ENCODE peak calls at places on chromosomes 11 and 22, in six cellular contexts. T is AG09319, C is B cell, O is astrocyte of the spinal cord, Y is A549, S is MM.1S. X is an unnamed sample.

GRCh38 chr11:79237676-79238075 is 203.2 kb downstream of the TENM4 start:
- DNase-seq in T (peak), C (no peak), O (peak), Y (no peak), S (no peak), X (peak)

GRCh38 chr22:27750866-27751265 is 50.7 kb downstream of the MN1 start:
- DNase-seq in T (no peak), C (no peak), O (no peak), Y (no peak), S (no peak), X (no peak)

GRCh38 chr11:95736268-95737208 is 53.0 kb downstream of the FAM76B start:
- DNase-seq in T (no peak), C (no peak), O (no peak), Y (no peak), S (no peak), X (no peak)

GRCh38 chr11:64752106-64752970 is 7.4 kb downstream of the PYGM start:
- DNase-seq in T (no peak), C (no peak), O (no peak), Y (no peak), S (no peak), X (no peak)

GRCh38 chr11:1049911-1050580 is 13.5 kb upstream of the MUC6 start:
- DNase-seq in T (no peak), C (no peak), O (no peak), Y (no peak), S (no peak), X (no peak)

GRCh38 chr11:75430692-75431532 is 2.1 kb downstream of the KLHL35 start:
- DNase-seq in T (no peak), C (no peak), O (no peak), Y (no peak), S (no peak), X (no peak)

GRCh38 chr11:35134403-35135126 is 4.4 kb upstream of the CD44 start:
- DNase-seq in T (no peak), C (no peak), O (no peak), Y (no peak), S (no peak), X (peak)

GRCh38 chr11:17171342-17171741 is 36.4 kb downstream of the PIK3C2A start:
- DNase-seq in T (no peak), C (no peak), O (peak), Y (no peak), S (no peak), X (no peak)

GRCh38 chr22:24805790-24806662 is at the start of gene SGSM1:
- DNase-seq in T (no peak), C (peak), O (peak), Y (peak), S (peak), X (no peak)

GRCh38 chr11:6437993-6438392 is 2.8 kb downstream of the HPX start:
- DNase-seq in T (no peak), C (no peak), O (no peak), Y (no peak), S (no peak), X (no peak)

GRCh38 chr11:28142724-28143123 is 34.5 kb downstream of the METTL15 start:
- DNase-seq in T (no peak), C (no peak), O (no peak), Y (no peak), S (no peak), X (no peak)

GRCh38 chr11:22461626-22462025 is 123.4 kb downstream of the SLC17A6 start:
- DNase-seq in T (no peak), C (no peak), O (no peak), Y (no peak), S (no peak), X (no peak)

GRCh38 chr22:45262931-45263789 is 21.6 kb upstream of the UPK3A start:
- DNase-seq in T (no peak), C (peak), O (no peak), Y (no peak), S (peak), X (no peak)

GRCh38 chr11:17013548-17014320 is 480 bp downstream of the PLEKHA7 start:
- DNase-seq in T (no peak), C (peak), O (no peak), Y (no peak), S (peak), X (no peak)

GRCh38 chr11:63837719-63838118 is 1.2 kb upstream of the MARK2 start:
- DNase-seq in T (no peak), C (peak), O (no peak), Y (no peak), S (no peak), X (no peak)

GRCh38 chr22:43923191-43923590 is 414 bp upstream of the PNPLA3 start:
- DNase-seq in T (no peak), C (peak), O (peak), Y (no peak), S (no peak), X (no peak)

GRCh38 chr11:18669211-18669593 is 29.4 kb upstream of the TMEM86A start:
- DNase-seq in T (no peak), C (no peak), O (no peak), Y (no peak), S (no peak), X (no peak)

GRCh38 chr11:121152764-121153163 is 51.7 kb downstream of the TECTA start:
- DNase-seq in T (no peak), C (no peak), O (no peak), Y (no peak), S (no peak), X (no peak)

GRCh38 chr11:36360833-36361232 is 64.7 kb downstream of the PRR5L start:
- DNase-seq in T (no peak), C (no peak), O (peak), Y (no peak), S (no peak), X (no peak)

GRCh38 chr11:11215058-11215815 is 137.8 kb downstream of the CSNK2A3 start:
- DNase-seq in T (no peak), C (no peak), O (no peak), Y (no peak), S (no peak), X (no peak)

GRCh38 chr11:75142714-75143419 is 8.0 kb upstream of the SLCO2B1 start:
- DNase-seq in T (peak), C (peak), O (peak), Y (peak), S (peak), X (peak)

GRCh38 chr11:101914349-101914736 is 467 bp upstream of the CEP126 start:
- DNase-seq in T (peak), C (no peak), O (peak), Y (no peak), S (no peak), X (no peak)

GRCh38 chr11:117940736-117941135 is 11.5 kb upstream of the TMPRSS13 start:
- DNase-seq in T (no peak), C (no peak), O (no peak), Y (no peak), S (no peak), X (no peak)

GRCh38 chr11:117039897-117040296 is 58.3 kb downstream of the SIK3 start:
- DNase-seq in T (no peak), C (no peak), O (no peak), Y (no peak), S (no peak), X (no peak)

GRCh38 chr11:132064987-132065620 is 694.7 kb downstream of the NTM start:
- DNase-seq in T (peak), C (no peak), O (peak), Y (peak), S (no peak), X (peak)

GRCh38 chr22:37195921-37196320 is 7.9 kb upstream of the C1QTNF6 start:
- DNase-seq in T (no peak), C (no peak), O (no peak), Y (no peak), S (no peak), X (no peak)

GRCh38 chr11:69144316-69144715 is 11.4 kb upstream of the SMIM38 start:
- DNase-seq in T (no peak), C (no peak), O (no peak), Y (no peak), S (no peak), X (peak)

GRCh38 chr11:69142894-69143293 is 12.8 kb upstream of the SMIM38 start:
- DNase-seq in T (no peak), C (no peak), O (no peak), Y (no peak), S (no peak), X (no peak)

GRCh38 chr11:69148377-69148762 is 7.4 kb upstream of the SMIM38 start:
- DNase-seq in T (no peak), C (no peak), O (no peak), Y (no peak), S (no peak), X (no peak)

GRCh38 chr11:69141742-69142141 is 14.0 kb upstream of the SMIM38 start:
- DNase-seq in T (no peak), C (no peak), O (no peak), Y (no peak), S (no peak), X (no peak)

DNA sequence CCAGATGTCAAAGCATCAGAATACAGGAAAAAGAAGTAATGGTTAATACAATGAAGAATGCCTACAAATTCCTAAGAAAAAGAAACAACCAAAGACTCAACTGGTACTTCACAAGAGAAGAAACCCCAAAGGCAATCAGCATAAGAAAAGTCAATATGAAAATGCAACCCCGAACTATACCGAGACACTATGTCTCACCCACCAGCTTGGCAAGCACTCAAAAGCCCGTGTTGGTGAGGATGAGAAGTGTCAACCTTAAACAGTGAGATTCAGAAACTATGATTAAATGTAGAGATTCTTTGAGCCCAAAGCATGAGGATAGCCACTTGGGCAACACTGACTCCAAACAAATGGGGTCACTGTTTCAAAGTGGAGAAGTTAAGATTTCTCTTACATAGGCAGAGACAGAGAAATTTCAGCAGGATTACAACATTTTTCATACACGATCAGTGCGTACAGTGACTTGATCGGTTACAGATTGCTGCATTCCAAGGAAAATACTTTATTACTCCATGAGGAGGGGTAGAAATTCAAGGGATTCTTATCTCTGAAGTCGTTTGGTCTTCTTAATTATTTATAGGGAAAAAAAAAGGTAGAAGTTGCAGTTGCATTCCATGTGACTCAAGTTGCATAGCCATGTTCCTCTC is 10.9 kb upstream of the SMIM38 start:
- DNase-seq in T (peak), C (no peak), O (no peak), Y (no peak), S (no peak), X (peak)
- TF ChIP-seq CTCF in T (no peak), C (no peak), O (no peak), Y (no peak), S (no peak), X (peak)

DNA sequence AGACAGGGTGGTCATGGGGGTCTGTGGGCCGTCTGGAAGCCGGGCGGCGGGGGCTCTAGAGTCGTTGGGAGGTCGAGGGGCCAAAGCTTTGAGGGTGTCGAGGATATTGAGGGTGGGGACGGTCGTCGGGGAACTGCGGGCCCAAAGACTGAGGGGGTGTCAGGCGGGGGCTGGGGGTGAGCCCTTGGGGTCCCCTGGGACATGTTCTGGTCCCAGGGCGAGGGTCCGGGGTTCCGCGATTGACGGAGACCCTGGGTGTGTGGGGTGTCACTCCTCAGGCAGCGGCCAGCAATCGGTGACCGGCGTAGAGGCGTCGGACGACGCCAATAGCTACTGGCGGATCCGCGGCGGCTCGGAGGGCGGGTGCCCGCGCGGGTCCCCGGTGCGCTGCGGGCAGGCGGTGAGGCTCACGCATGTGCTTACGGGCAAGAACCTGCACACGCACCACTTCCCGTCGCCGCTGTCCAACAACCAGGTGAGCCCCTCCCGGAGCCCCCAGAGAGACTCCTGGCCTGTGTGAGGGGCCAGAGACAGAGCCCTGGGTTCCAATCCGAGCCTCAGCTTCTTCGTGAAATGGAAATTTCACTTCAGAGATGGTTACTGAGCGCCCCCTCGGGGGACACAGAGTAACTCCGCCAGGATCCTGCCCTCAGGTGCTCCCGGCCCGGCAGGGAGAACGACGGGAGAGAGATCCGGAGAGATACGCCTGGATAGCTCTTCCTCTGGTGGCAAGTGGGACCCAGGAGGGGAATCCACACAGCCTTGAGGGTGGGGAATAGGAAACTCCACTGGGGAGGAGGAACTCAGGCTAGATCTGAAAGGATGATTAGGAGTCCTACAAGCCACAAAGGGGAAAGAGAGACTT is 714 bp downstream of the SDF2L1 start:
- DNase-seq in T (no peak), C (peak), O (peak), Y (peak), S (peak), X (no peak)
- TF ChIP-seq CTCF in T (peak), C (peak), O (peak), Y (peak), S (peak), X (peak)

GRCh38 chr11:46766656-46767055 is 47.6 kb downstream of the F2 start:
- DNase-seq in T (no peak), C (no peak), O (no peak), Y (no peak), S (no peak), X (no peak)
- TF ChIP-seq CTCF in T (no peak), C (no peak), O (no peak), Y (no peak), S (no peak), X (no peak)

GRCh38 chr11:61737131-61737530 is 15.3 kb upstream of the MYRF start:
- DNase-seq in T (no peak), C (no peak), O (no peak), Y (no peak), S (no peak), X (no peak)
- TF ChIP-seq CTCF in T (no peak), C (no peak), O (no peak), Y (no peak), S (peak), X (no peak)

DNA sequence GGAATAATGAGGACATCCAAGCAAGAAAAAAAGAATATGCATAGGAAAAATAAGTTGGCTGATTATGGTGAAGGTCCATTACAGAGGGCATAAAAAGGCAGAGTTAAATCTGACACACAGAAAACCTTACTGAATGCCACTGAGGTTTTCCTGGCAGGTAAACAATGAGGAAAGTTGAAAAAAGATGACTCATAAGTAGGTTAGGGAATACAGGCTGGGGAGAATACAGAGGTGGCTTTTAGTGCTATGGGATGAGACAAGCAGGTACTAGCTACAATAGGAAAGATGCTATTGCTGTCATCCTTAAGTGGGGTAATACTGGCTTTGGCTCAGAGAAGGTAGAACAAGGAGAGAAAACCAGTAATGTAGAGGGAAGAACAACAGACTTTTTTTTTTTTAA is 44.7 kb downstream of the CSTF3 start:
- DNase-seq in T (no peak), C (no peak), O (peak), Y (peak), S (no peak), X (no peak)
- TF ChIP-seq CTCF in T (no peak), C (no peak), O (no peak), Y (no peak), S (no peak), X (no peak)

DNA sequence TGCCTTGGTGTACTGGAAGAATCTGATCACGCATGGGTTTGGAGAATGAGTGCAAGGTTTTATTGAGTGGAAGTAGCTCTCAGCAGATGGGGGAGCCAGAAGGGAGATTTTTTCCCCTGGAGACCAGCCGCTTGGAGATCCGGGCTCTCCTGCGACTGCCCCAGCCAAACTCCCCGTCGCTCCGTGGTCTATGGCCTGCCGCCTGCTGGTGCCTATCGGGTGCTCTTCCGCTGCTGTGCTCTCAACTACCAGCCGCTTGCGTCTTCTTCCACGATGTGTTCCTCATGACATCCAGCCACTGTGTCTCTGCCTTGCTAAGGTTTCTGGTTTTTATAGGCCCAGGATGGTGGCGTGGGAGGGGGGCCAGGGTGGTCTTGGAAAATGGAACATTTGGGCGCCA is 145.6 kb upstream of the UBASH3B start:
- DNase-seq in T (no peak), C (no peak), O (no peak), Y (no peak), S (no peak), X (no peak)
- TF ChIP-seq CTCF in T (no peak), C (no peak), O (no peak), Y (no peak), S (no peak), X (no peak)

DNA sequence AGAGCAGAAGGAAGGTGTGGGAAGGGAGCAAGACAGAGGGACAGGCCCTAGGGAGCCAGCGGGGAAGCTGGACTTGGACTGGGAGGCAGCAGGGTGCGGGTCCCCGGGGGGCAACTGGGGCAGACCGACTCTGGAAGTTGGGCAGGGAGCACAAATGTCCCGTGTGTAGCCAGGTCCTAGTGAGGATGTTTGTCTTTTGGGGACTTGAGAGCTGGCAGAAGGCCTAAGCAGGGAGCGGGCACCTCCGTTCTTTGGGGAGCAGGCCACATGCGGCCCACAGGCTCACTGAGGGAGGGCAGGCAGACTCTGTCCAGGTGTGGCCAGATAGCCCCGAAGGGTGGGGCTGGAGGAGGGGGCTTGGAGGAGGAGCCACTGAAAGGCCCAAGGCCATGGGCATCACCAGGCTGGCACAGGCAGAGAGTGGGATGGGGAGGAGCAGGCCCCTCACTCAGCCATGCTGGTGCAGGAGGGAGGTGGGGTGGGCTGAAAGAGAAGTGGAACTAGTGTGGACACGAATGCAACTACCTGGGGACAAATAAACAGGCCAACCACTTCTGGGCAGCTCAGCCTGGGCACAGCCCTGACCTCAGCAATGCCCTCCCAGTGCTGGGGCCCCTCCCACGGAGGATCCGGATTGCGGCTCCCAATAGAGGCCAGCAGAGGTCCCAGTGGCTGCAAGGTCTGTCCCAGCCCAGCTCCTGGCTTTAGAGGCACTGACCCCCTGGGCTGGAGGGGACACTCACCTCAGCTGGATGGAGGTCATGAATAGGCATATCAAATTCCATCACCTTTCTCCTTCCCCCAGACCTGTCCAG is 1.3 kb upstream of the SCARF2 start:
- DNase-seq in T (no peak), C (no peak), O (no peak), Y (peak), S (no peak), X (no peak)
- TF ChIP-seq CTCF in T (peak), C (no peak), O (peak), Y (no peak), S (no peak), X (peak)

DNA sequence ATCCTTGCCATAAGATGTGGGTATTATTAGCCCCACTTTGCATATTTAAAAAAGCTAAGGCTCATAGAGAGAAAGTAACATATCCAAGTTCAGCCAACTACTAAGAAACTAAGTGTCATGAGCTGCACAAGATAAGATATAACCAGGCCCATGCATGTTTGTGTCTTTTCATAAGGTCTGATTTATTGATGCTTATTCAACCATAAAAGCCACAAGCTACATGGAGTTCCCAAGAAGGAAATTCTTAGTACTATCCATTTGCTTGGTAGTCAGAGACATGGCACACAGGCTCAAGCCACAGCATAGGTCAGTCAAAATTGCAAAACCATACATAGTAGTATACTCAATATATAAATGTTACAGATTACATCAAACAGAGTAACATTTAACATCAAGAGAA is 488.5 kb downstream of the SOX6 start:
- DNase-seq in T (no peak), C (no peak), O (no peak), Y (no peak), S (no peak), X (no peak)
- TF ChIP-seq CTCF in T (no peak), C (no peak), O (no peak), Y (no peak), S (no peak), X (no peak)

GRCh38 chr11:67095214-67095507 is 23.9 kb upstream of the KDM2A start:
- DNase-seq in T (no peak), C (no peak), O (no peak), Y (no peak), S (no peak), X (no peak)
- TF ChIP-seq CTCF in T (no peak), C (no peak), O (no peak), Y (no peak), S (no peak), X (no peak)